ENCODE peak calls at places on chromosomes 5 and 9, in ten cellular contexts. M is astrocyte of the spinal cord, B is esophagus squamous epithelium, W is type B pancreatic cell, J is BJ, P is H9, Y is psoas muscle, D is PC-9, Z is tibial nerve, K is OCI-LY7. G is an unnamed sample.

GRCh38 chr5:32642276-32643002 is 57.1 kb downstream of the SUB1 start:
- DNase-seq in M (peak), B (no peak), W (no peak), J (no peak), P (no peak), Y (no peak), D (no peak), Z (no peak), K (no peak), G (no peak)

GRCh38 chr5:3780907-3781306 is 185.3 kb downstream of the IRX1 start:
- DNase-seq in M (no peak), B (no peak), W (no peak), J (no peak), P (no peak), Y (no peak), D (no peak), Z (no peak), K (no peak), G (no peak)

GRCh38 chr5:102834438-102834964 is 79.4 kb downstream of the PAM start:
- DNase-seq in M (no peak), B (no peak), W (no peak), J (no peak), P (no peak), Y (no peak), D (no peak), Z (no peak), K (no peak), G (no peak)

GRCh38 chr9:83362341-83362995 is 175.7 kb downstream of the FRMD3 start:
- DNase-seq in M (no peak), B (no peak), W (no peak), J (no peak), P (no peak), Y (no peak), D (no peak), Z (no peak), K (no peak), G (no peak)

GRCh38 chr9:103941104-103941503 is 153.0 kb upstream of the SMC2 start:
- DNase-seq in M (no peak), B (no peak), W (no peak), J (no peak), P (peak), Y (no peak), D (no peak), Z (no peak), K (no peak), G (no peak)

GRCh38 chr9:78985084-78985738 is 586.6 kb upstream of the TLE4 start:
- DNase-seq in M (peak), B (no peak), W (no peak), J (no peak), P (no peak), Y (no peak), D (no peak), Z (no peak), K (no peak), G (no peak)

GRCh38 chr9:119375892-119376291 is 6.7 kb upstream of the BRINP1 start:
- DNase-seq in M (no peak), B (no peak), W (no peak), J (no peak), P (peak), Y (no peak), D (peak), Z (no peak), K (peak), G (no peak)

GRCh38 chr9:116589392-116590354 is 97.4 kb upstream of the TRIM32 start:
- DNase-seq in M (peak), B (no peak), W (no peak), J (no peak), P (peak), Y (no peak), D (no peak), Z (no peak), K (peak), G (no peak)

GRCh38 chr5:103041071-103041676 is 78.8 kb downstream of the GIN1 start:
- DNase-seq in M (peak), B (no peak), W (no peak), J (no peak), P (no peak), Y (no peak), D (no peak), Z (no peak), K (peak), G (peak)

DNA sequence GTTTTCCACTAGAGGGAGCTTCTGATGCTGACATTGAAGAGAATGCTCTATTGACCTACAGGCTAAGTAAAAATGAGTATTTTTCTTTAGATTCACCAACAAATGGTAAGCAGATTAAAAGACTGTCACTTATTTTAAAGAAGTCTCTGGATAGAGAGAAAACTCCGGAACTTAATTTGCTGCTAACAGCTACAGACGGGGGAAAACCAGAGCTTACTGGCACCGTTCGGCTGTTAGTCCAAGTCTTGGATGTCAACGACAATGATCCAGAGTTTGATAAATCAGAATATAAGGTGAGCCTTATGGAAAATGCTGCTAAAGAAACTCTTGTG is 764 bp downstream of the PCDHA11 start:
- DNase-seq in M (no peak), B (no peak), W (no peak), J (no peak), P (no peak), Y (no peak), D (no peak), Z (no peak), K (peak), G (no peak)
- TF ChIP-seq CTCF in M (no peak), B (no peak), W (no peak), J (no peak), P (no peak), Y (no peak), D (no peak), Z (no peak), K (peak), G (no peak)

GRCh38 chr9:37969130-37969529 is 65.2 kb upstream of the SLC25A51 start:
- DNase-seq in M (peak), B (no peak), W (no peak), J (no peak), P (no peak), Y (no peak), D (no peak), Z (no peak), K (no peak), G (peak)
- TF ChIP-seq CTCF in M (no peak), B (no peak), W (no peak), J (no peak), P (no peak), Y (no peak), D (no peak), Z (no peak), K (no peak), G (peak)

DNA sequence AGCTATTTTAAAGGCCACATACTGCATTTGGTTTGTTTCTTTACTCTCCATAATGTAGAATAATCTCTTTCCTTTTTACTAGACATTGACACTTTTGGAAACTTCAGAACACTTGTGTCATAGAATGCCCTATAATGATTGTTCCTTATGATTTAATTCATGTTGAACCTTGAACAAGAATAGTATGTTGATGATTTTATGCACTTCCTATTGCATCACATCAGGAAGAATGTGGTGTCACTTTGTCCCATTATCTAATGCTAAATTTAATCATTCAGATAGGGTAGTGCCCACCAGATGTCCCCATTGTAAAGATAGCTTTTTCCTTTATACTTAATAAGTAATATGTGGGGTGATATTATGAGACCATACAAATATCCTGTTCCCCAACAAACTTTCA is 19.4 kb upstream of the DEPDC1B start:
- DNase-seq in M (no peak), B (no peak), W (no peak), J (no peak), P (no peak), Y (no peak), D (no peak), Z (no peak), K (no peak), G (no peak)
- TF ChIP-seq CTCF in M (no peak), B (no peak), W (no peak), J (no peak), P (no peak), Y (no peak), D (no peak), Z (no peak), K (no peak), G (no peak)

GRCh38 chr9:95504053-95504963 is 12.5 kb downstream of the PTCH1 start:
- DNase-seq in M (peak), B (no peak), W (no peak), J (no peak), P (peak), Y (no peak), D (no peak), Z (peak), K (peak), G (peak)

GRCh38 chr9:95506692-95507455 is 9.9 kb downstream of the PTCH1 start:
- DNase-seq in M (peak), B (no peak), W (peak), J (no peak), P (peak), Y (peak), D (peak), Z (no peak), K (peak), G (peak)

GRCh38 chr9:95505072-95505471 is 11.7 kb downstream of the PTCH1 start:
- DNase-seq in M (no peak), B (no peak), W (no peak), J (no peak), P (no peak), Y (no peak), D (no peak), Z (no peak), K (no peak), G (no peak)

GRCh38 chr9:95506438-95506691 is 10.4 kb downstream of the PTCH1 start:
- DNase-seq in M (peak), B (no peak), W (no peak), J (no peak), P (no peak), Y (no peak), D (peak), Z (no peak), K (peak), G (peak)

DNA sequence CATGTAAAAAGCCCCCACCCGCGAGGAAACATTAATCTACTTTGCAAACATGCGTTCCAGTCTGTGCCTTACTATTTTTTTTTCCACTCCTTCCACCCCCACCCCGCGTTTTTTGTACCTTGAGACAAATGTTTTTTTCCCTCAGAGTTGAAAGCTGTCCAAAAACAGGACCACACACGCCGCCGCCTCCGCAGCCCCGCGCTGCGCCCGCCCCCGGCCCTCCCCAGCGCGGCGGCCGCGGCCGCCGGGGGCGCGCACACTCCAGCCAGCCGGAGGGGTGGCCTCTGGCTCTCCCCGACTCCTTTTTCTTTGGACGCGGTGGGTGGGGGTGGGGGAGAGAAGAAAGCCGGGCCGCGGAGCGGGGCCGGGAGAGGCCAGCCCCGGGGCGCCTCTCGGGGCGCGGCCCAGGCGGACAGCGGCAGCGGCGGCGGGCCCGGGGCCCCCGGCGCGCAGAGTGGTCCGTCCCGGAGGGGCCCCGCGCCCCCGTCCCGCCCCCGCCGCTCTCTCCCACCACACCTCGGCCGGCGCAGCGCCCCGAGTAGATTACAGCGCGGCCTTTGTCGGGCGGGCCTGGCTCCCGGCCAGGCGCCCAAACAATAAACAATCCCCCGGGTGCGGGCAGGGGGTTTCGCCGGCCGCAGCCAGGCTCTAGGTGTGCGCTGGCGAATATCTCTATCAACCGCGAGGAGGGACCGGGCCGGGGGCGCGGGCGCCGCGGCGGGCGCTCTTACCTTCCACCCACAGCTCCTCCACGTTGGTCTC is 10.9 kb downstream of the PTCH1 start:
- DNase-seq in M (peak), B (no peak), W (peak), J (no peak), P (peak), Y (peak), D (peak), Z (no peak), K (peak), G (peak)
- TF ChIP-seq CTCF in M (no peak), B (no peak), W (no peak), J (no peak), P (no peak), Y (peak), D (no peak), Z (no peak), K (no peak), G (no peak)

DNA sequence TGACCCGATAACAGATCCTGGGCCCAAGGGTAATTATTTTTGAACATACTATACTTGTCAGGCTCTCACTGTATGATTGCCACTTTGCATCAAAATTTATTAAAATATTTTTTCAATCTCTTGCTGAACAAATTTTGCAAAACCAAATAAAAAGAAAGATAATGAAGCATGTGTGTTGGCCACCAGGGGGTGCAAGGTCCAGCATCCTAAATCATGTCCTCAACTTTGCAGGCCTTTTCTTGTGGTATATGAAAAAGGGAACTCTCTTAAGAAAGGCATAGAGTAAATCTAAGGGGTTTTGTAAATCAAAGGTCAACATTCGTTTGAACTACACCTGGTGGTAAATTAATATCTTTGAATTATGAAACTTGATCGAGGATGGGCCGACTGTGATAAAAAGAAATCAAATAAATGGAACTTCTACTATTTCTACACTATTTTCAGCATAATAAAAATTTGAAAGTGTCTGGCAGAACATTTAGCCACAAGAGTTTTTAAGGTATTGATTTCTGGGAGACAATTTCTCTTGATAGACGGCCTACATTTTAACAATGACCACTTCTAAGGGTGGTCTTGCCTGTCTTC is 676.5 kb downstream of the DMRTA1 start:
- DNase-seq in M (peak), B (no peak), W (no peak), J (no peak), P (peak), Y (no peak), D (peak), Z (no peak), K (peak), G (peak)
- TF ChIP-seq CTCF in M (peak), B (peak), W (peak), J (peak), P (peak), Y (peak), D (peak), Z (peak), K (peak), G (peak)

DNA sequence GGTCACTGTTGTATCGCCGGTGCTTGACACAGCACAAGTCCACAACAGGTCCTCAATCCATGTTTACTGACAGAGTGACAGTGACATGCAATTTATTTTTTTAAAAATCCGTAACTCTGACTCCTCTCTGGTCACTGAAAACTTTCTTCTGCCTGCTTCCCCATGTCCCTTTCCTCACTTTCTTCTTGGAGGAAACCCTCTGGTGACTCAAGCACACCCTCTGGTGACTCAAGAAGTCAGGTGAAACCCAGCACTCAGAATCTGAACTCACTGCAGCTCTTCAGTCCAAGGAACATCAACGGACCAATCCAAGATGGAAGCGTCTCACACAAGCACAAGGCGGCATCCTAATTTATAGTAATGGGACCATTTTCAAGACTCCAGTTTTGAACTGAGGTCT is 245.9 kb downstream of the FSTL4 start:
- DNase-seq in M (no peak), B (no peak), W (no peak), J (no peak), P (no peak), Y (no peak), D (no peak), Z (no peak), K (no peak), G (no peak)
- TF ChIP-seq CTCF in M (no peak), B (no peak), W (no peak), J (no peak), P (no peak), Y (no peak), D (no peak), Z (no peak), K (no peak), G (no peak)

GRCh38 chr9:123876750-123877149 is 53.2 kb downstream of the DENND1A start:
- DNase-seq in M (no peak), B (no peak), W (no peak), J (no peak), P (no peak), Y (no peak), D (no peak), Z (no peak), K (no peak), G (no peak)

GRCh38 chr9:123883634-123884033 is 46.3 kb downstream of the DENND1A start:
- DNase-seq in M (no peak), B (no peak), W (no peak), J (no peak), P (no peak), Y (no peak), D (no peak), Z (no peak), K (no peak), G (no peak)

GRCh38 chr9:123881604-123882003 is 48.3 kb downstream of the DENND1A start:
- DNase-seq in M (no peak), B (no peak), W (no peak), J (no peak), P (no peak), Y (no peak), D (no peak), Z (no peak), K (no peak), G (no peak)
- TF ChIP-seq CTCF in M (no peak), B (no peak), W (no peak), J (no peak), P (no peak), Y (no peak), D (no peak), Z (no peak), K (no peak), G (no peak)

GRCh38 chr5:15459200-15459599 is 40.8 kb upstream of the FBXL7 start:
- DNase-seq in M (no peak), B (no peak), W (no peak), J (no peak), P (no peak), Y (no peak), D (no peak), Z (no peak), K (no peak), G (no peak)

DNA sequence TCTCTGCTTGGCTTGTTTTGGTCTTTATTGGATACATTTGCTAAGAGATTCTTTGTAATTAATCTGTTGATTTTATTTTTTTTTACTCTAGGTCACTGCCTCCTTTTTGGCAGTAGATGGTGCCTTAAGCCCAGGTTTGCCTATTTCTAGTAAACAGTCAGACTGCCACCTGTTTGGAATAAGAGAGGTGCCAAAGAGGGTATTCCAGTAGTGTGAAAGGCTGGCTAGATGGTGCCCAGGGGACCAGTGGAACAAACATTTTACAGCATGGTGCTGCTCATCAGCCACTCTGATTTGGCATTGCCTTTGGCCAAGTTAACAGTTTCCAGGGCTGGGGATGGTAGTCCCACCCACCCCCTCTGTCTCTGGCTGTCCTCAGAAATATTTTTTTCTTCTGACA is 36.7 kb upstream of the FBXL7 start:
- DNase-seq in M (peak), B (no peak), W (no peak), J (no peak), P (no peak), Y (no peak), D (no peak), Z (no peak), K (no peak), G (peak)
- TF ChIP-seq CTCF in M (peak), B (peak), W (peak), J (peak), P (peak), Y (peak), D (no peak), Z (no peak), K (peak), G (peak)

GRCh38 chr9:128523199-128523925 is 18.8 kb downstream of the GLE1 start:
- DNase-seq in M (peak), B (no peak), W (no peak), J (no peak), P (peak), Y (peak), D (no peak), Z (peak), K (no peak), G (no peak)
- TF ChIP-seq CTCF in M (no peak), B (no peak), W (no peak), J (no peak), P (no peak), Y (no peak), D (no peak), Z (no peak), K (no peak), G (no peak)